ENCODE peak calls at places on chromosomes 16 and 17, in six cellular contexts. S, K, M, I, H and R are unnamed samples. For H3K4me1, the result is how much of the 10 kb centered on the place peaks cover.

GRCh38 chr16:84842516-84843148 is 22.8 kb downstream of the CRISPLD2 start:
- DNase-seq in S (no peak), K (no peak), M (no peak), I (no peak), H (peak), R (no peak)

GRCh38 chr17:59145571-59146096 is 9.4 kb downstream of the SKA2 start:
- DNase-seq in S (no peak), K (no peak), M (no peak), I (no peak), H (no peak), R (no peak)

GRCh38 chr16:10993649-10994048 is 49.3 kb downstream of the CLEC16A start:
- DNase-seq in S (no peak), K (no peak), M (no peak), I (no peak), H (no peak), R (no peak)

GRCh38 chr16:73040136-73040535 is 7.8 kb downstream of the ZFHX3 start:
- DNase-seq in S (no peak), K (no peak), M (no peak), I (no peak), H (no peak), R (no peak)

GRCh38 chr17:15377608-15378007 is 36.2 kb upstream of the TEKT3 start:
- DNase-seq in S (peak), K (no peak), M (no peak), I (no peak), H (no peak), R (no peak)

GRCh38 chr16:68311316-68311620 is 449 bp downstream of the PRMT7 start:
- DNase-seq in S (no peak), K (no peak), M (no peak), I (no peak), H (no peak), R (peak)

GRCh38 chr16:56625943-56626654 is 518 bp downstream of the MT1E start:
- DNase-seq in S (peak), K (no peak), M (no peak), I (no peak), H (peak), R (no peak)

GRCh38 chr17:62627904-62628603 is 584 bp downstream of the MRC2 start:
- DNase-seq in S (peak), K (no peak), M (no peak), I (peak), H (peak), R (no peak)

GRCh38 chr16:69404275-69404805 is 18.5 kb upstream of the TERF2 start:
- DNase-seq in S (peak), K (no peak), M (no peak), I (peak), H (peak), R (no peak)

GRCh38 chr16:67154578-67155304 is 3.9 kb upstream of the B3GNT9 start:
- DNase-seq in S (no peak), K (no peak), M (no peak), I (no peak), H (no peak), R (no peak)

GRCh38 chr17:79071161-79071560 is 3.5 kb upstream of the ENGASE start:
- DNase-seq in S (no peak), K (no peak), M (no peak), I (no peak), H (no peak), R (no peak)

GRCh38 chr17:6388416-6388815 is 46.5 kb downstream of the AIPL1 start:
- DNase-seq in S (no peak), K (no peak), M (no peak), I (no peak), H (no peak), R (no peak)

GRCh38 chr16:50476486-50477260 is 71.5 kb upstream of the NKD1 start:
- DNase-seq in S (no peak), K (no peak), M (no peak), I (no peak), H (no peak), R (no peak)

GRCh38 chr16:70428178-70428998 is 10.5 kb downstream of the ST3GAL2 start:
- DNase-seq in S (peak), K (peak), M (peak), I (peak), H (peak), R (peak)

GRCh38 chr16:15518412-15519351 is 84.3 kb downstream of the BMERB1 start:
- DNase-seq in S (peak), K (no peak), M (no peak), I (peak), H (peak), R (no peak)

GRCh38 chr16:60763869-60764268 is 1272.4 kb downstream of the CDH8 start:
- DNase-seq in S (no peak), K (no peak), M (no peak), I (no peak), H (no peak), R (no peak)

GRCh38 chr16:84597518-84598390 is 20.1 kb downstream of the COTL1 start:
- DNase-seq in S (peak), K (peak), M (no peak), I (no peak), H (no peak), R (no peak)

GRCh38 chr17:81483085-81483861 is 29.3 kb downstream of the ACTG1 start:
- DNase-seq in S (no peak), K (no peak), M (no peak), I (no peak), H (peak), R (no peak)

GRCh38 chr17:75565066-75565465 is 22.5 kb upstream of the MYO15B start:
- DNase-seq in S (no peak), K (no peak), M (no peak), I (peak), H (no peak), R (peak)

GRCh38 chr16:27199235-27199586 is 4.1 kb upstream of the KDM8 start:
- DNase-seq in S (no peak), K (no peak), M (peak), I (no peak), H (no peak), R (peak)

GRCh38 chr17:17698869-17699351 is 17.7 kb downstream of the RAI1 start:
- DNase-seq in S (no peak), K (no peak), M (no peak), I (no peak), H (no peak), R (no peak)

GRCh38 chr17:55492951-55493350 is 18.3 kb downstream of the SMIM36 start:
- DNase-seq in S (no peak), K (no peak), M (no peak), I (no peak), H (no peak), R (no peak)

GRCh38 chr16:85429776-85430522 is 183.2 kb upstream of the GSE1 start:
- DNase-seq in S (no peak), K (no peak), M (no peak), I (no peak), H (no peak), R (no peak)

GRCh38 chr16:85788819-85789218 is 10.5 kb downstream of the EMC8 start:
- DNase-seq in S (no peak), K (no peak), M (no peak), I (no peak), H (no peak), R (no peak)

GRCh38 chr16:27374231-27374793 is 27.7 kb upstream of the IL21R start:
- DNase-seq in S (no peak), K (no peak), M (peak), I (no peak), H (no peak), R (peak)

GRCh38 chr16:67245674-67246080 is 1.6 kb downstream of the FHOD1 start:
- DNase-seq in S (no peak), K (no peak), M (no peak), I (no peak), H (peak), R (no peak)

GRCh38 chr17:29789186-29790170 is 140.6 kb downstream of the SSH2 start:
- DNase-seq in S (peak), K (no peak), M (no peak), I (no peak), H (no peak), R (no peak)

GRCh38 chr16:29899516-29900101 is at the start of gene SEZ6L2:
- DNase-seq in S (peak), K (peak), M (no peak), I (peak), H (peak), R (no peak)

GRCh38 chr16:86959182-86959651 is 358.0 kb downstream of the C16orf95 start:
- DNase-seq in S (no peak), K (no peak), M (no peak), I (no peak), H (no peak), R (no peak)

GRCh38 chr16:4386452-4386813 is 14.8 kb downstream of the VASN start:
- DNase-seq in S (no peak), K (no peak), M (no peak), I (no peak), H (no peak), R (no peak)

GRCh38 chr16:81723098-81723723 is 55.9 kb upstream of the PLCG2 start:
- DNase-seq in S (peak), K (peak), M (peak), I (peak), H (peak), R (peak)

GRCh38 chr17:514584-514983 is 162.0 kb upstream of the RPH3AL start:
- DNase-seq in S (no peak), K (no peak), M (no peak), I (no peak), H (no peak), R (no peak)

GRCh38 chr17:74742153-74742515 is 5.1 kb downstream of the RAB37 start:
- DNase-seq in S (no peak), K (peak), M (peak), I (no peak), H (no peak), R (peak)

GRCh38 chr16:57413301-57413730 is 8.7 kb downstream of the CCL17 start:
- DNase-seq in S (no peak), K (no peak), M (peak), I (no peak), H (no peak), R (no peak)

GRCh38 chr16:53775821-53776431 is 72.0 kb downstream of the FTO start:
- DNase-seq in S (peak), K (no peak), M (no peak), I (peak), H (peak), R (no peak)

GRCh38 chr16:53817117-53817516 is 113.2 kb downstream of the FTO start:
- DNase-seq in S (peak), K (no peak), M (no peak), I (peak), H (no peak), R (no peak)

GRCh38 chr17:51029142-51029541 is 91.5 kb downstream of the SPAG9 start:
- DNase-seq in S (no peak), K (no peak), M (no peak), I (no peak), H (no peak), R (no peak)

GRCh38 chr16:3793161-3793576 is 75.8 kb upstream of the TRAP1 start:
- DNase-seq in S (peak), K (peak), M (no peak), I (peak), H (peak), R (no peak)

GRCh38 chr17:55158439-55158838 is 106.3 kb upstream of the HLF start:
- DNase-seq in S (no peak), K (no peak), M (no peak), I (peak), H (no peak), R (no peak)

GRCh38 chr16:31577411-31577810 is 49.7 kb downstream of the AHSP start:
- DNase-seq in S (no peak), K (no peak), M (no peak), I (no peak), H (no peak), R (no peak)
- H3K4me1 ChIP-seq in S (under half), K (under half), M (under half), I (under half), H (under half), R (under half)

GRCh38 chr17:41580651-41581365 is 5.9 kb downstream of the KRT14 start:
- DNase-seq in S (no peak), K (no peak), M (no peak), I (no peak), H (no peak), R (no peak)
- H3K4me1 ChIP-seq in S (under half), K (under half), M (under half), I (under half), H (under half), R (under half)

GRCh38 chr17:49903523-49903922 is 55.7 kb upstream of the TAC4 start:
- DNase-seq in S (no peak), K (no peak), M (no peak), I (no peak), H (no peak), R (no peak)
- H3K4me1 ChIP-seq in S (under half), K (under half), M (under half), I (under half), H (under half), R (under half)

DNA sequence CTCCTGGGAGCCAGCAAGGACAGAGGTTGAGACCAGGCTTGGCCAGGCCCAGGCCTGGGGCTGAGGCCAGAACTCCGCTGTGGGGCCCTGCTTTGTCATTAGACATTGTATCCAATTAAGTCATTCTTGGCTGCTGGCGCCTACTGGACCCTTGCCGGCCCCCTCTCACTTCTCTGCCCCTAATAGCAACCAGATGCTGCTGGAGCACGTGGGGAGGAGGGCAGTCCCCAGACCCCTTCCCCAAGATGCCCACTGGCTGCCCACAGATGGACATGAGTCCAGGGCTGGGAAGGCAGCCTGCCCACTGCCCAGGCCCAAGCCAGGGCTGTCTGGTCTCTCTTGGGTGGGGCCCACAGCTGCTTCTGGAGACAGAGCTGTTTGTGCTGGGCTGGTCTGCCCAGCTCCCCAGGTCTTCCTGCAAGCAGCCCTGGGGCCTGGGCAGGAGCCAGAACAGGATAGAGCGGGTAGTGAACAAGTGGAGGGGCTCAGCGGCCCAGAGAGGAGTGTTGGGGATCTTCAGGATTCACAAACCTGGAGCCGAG is 7.8 kb downstream of the PLXDC1 start:
- DNase-seq in S (no peak), K (no peak), M (no peak), I (no peak), H (peak), R (no peak)
- H3K4me1 ChIP-seq in S (under half), K (under half), M (under half), I (under half), H (under half), R (under half)

DNA sequence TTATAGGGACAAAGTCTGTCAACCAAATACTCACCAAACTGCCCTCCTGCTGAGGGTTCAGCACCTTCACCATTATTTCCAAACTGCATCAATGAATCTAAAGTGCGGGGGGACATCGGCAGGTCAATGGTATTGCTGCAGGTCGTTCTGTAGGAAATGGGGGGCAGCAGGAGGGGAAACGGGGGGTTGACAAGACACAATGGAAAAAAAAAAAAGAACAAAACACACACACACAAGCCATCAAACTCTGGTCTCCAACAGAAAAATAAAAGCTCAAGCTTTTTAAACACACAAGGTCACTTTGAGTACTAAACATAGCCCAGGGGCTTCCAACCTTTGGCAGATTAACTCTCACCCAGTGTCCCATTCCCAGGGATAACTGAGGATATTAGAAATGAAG is 28.5 kb downstream of the STAT5A start:
- DNase-seq in S (no peak), K (no peak), M (no peak), I (no peak), H (no peak), R (no peak)
- H3K4me1 ChIP-seq in S (under half), K (half or more), M (under half), I (under half), H (under half), R (under half)